ENCODE peak calls at places on chromosomes 16 and 17, in six cellular contexts. V is GM23248, E is upper lobe of right lung, B is heart left ventricle, Y is Peyer's patch, K is HCT116. Z is an unnamed sample. For H3K4me1, the result is how much of the 10 kb centered on the place peaks cover.

GRCh38 chr16:66405057-66405783 is 21.9 kb upstream of the BEAN1 start:
- DNase-seq in V (no peak), E (no peak), B (no peak), Y (no peak), K (no peak), Z (no peak)

GRCh38 chr17:81722184-81723120 is 10.4 kb downstream of the SLC25A10 start:
- DNase-seq in V (peak), E (peak), B (no peak), Y (peak), K (no peak), Z (peak)

GRCh38 chr17:5254414-5254813 is 19.8 kb upstream of the SCIMP start:
- DNase-seq in V (no peak), E (no peak), B (no peak), Y (no peak), K (no peak), Z (no peak)

GRCh38 chr17:67573987-67574657 is 143.6 kb upstream of the NOL11 start:
- DNase-seq in V (no peak), E (no peak), B (no peak), Y (no peak), K (no peak), Z (no peak)

GRCh38 chr17:45311762-45312476 is 4.9 kb downstream of the MAP3K14 start:
- DNase-seq in V (peak), E (peak), B (peak), Y (peak), K (peak), Z (peak)

GRCh38 chr17:57523926-57524634 is 221.0 kb downstream of the CCDC182 start:
- DNase-seq in V (peak), E (peak), B (peak), Y (no peak), K (peak), Z (peak)

GRCh38 chr17:78878871-78879270 is 24.1 kb downstream of the CEP295NL start:
- DNase-seq in V (no peak), E (no peak), B (no peak), Y (no peak), K (no peak), Z (no peak)

GRCh38 chr17:17739388-17740066 is 58.3 kb downstream of the RAI1 start:
- DNase-seq in V (peak), E (no peak), B (no peak), Y (no peak), K (no peak), Z (peak)

GRCh38 chr17:6075050-6075449 is 4.9 kb downstream of the WSCD1 start:
- DNase-seq in V (no peak), E (no peak), B (no peak), Y (no peak), K (no peak), Z (no peak)

GRCh38 chr16:69798466-69798865 is 36.3 kb downstream of the WWP2 start:
- DNase-seq in V (peak), E (peak), B (no peak), Y (no peak), K (no peak), Z (no peak)

GRCh38 chr17:48382989-48383388 is 47.0 kb downstream of the SKAP1 start:
- DNase-seq in V (peak), E (no peak), B (no peak), Y (no peak), K (no peak), Z (no peak)

GRCh38 chr17:56230660-56231059 is 77.4 kb downstream of the ANKFN1 start:
- DNase-seq in V (peak), E (no peak), B (no peak), Y (no peak), K (no peak), Z (no peak)

GRCh38 chr16:88355093-88355388 is 27.7 kb upstream of the ZNF469 start:
- DNase-seq in V (no peak), E (peak), B (no peak), Y (no peak), K (no peak), Z (no peak)

GRCh38 chr16:86228713-86229112 is 281.6 kb upstream of the FOXF1 start:
- DNase-seq in V (no peak), E (no peak), B (no peak), Y (no peak), K (no peak), Z (no peak)

GRCh38 chr16:62034236-62035114 is 1.8 kb downstream of the CDH8 start:
- DNase-seq in V (no peak), E (no peak), B (no peak), Y (no peak), K (no peak), Z (no peak)

GRCh38 chr17:19292377-19292711 is 55.2 kb downstream of the EPN2 start:
- DNase-seq in V (no peak), E (no peak), B (no peak), Y (no peak), K (no peak), Z (no peak)

GRCh38 chr17:68704897-68705296 is 103.7 kb upstream of the FAM20A start:
- DNase-seq in V (peak), E (no peak), B (no peak), Y (no peak), K (no peak), Z (no peak)

GRCh38 chr17:13256545-13256944 is 238.7 kb upstream of the ELAC2 start:
- DNase-seq in V (no peak), E (no peak), B (no peak), Y (no peak), K (no peak), Z (no peak)

GRCh38 chr16:19639986-19640421 is 78.0 kb downstream of the KNOP1 start:
- DNase-seq in V (no peak), E (no peak), B (no peak), Y (no peak), K (no peak), Z (no peak)

GRCh38 chr17:40485851-40486512 is 15.4 kb downstream of the TNS4 start:
- DNase-seq in V (peak), E (no peak), B (peak), Y (peak), K (peak), Z (no peak)

GRCh38 chr16:68786685-68787418 is 49.8 kb downstream of the CDH1 start:
- DNase-seq in V (peak), E (no peak), B (no peak), Y (peak), K (no peak), Z (no peak)

GRCh38 chr16:87936375-87937230 is at the start of gene CA5A:
- DNase-seq in V (no peak), E (no peak), B (no peak), Y (no peak), K (no peak), Z (no peak)

GRCh38 chr16:84548971-84549844 is 44.7 kb upstream of the MEAK7 start:
- DNase-seq in V (no peak), E (no peak), B (no peak), Y (peak), K (no peak), Z (no peak)

GRCh38 chr17:54046570-54046969 is 223.8 kb downstream of the KIF2B start:
- DNase-seq in V (no peak), E (no peak), B (no peak), Y (no peak), K (no peak), Z (no peak)

GRCh38 chr17:74443516-74444296 is 11.8 kb downstream of the GPRC5C start:
- DNase-seq in V (no peak), E (no peak), B (no peak), Y (no peak), K (no peak), Z (no peak)

GRCh38 chr17:64243340-64243739 is 19.7 kb downstream of the TEX2 start:
- DNase-seq in V (no peak), E (no peak), B (no peak), Y (no peak), K (no peak), Z (no peak)

GRCh38 chr17:64242633-64243032 is 20.4 kb downstream of the TEX2 start:
- DNase-seq in V (no peak), E (no peak), B (no peak), Y (no peak), K (no peak), Z (no peak)

GRCh38 chr17:64244165-64244564 is 18.9 kb downstream of the TEX2 start:
- DNase-seq in V (no peak), E (no peak), B (no peak), Y (no peak), K (no peak), Z (no peak)

GRCh38 chr17:64247836-64248235 is 15.2 kb downstream of the TEX2 start:
- DNase-seq in V (no peak), E (no peak), B (no peak), Y (no peak), K (no peak), Z (no peak)

GRCh38 chr17:64245218-64246145 is 17.6 kb downstream of the TEX2 start:
- DNase-seq in V (peak), E (no peak), B (no peak), Y (no peak), K (no peak), Z (no peak)
- H3K4me1 ChIP-seq in V (under half), E (under half), B (under half), Y (under half), K (under half), Z (under half)

GRCh38 chr16:31473300-31474052 is 1.5 kb downstream of the TGFB1I1 start:
- DNase-seq in V (no peak), E (no peak), B (no peak), Y (no peak), K (no peak), Z (no peak)
- H3K4me1 ChIP-seq in V (under half), E (under half), B (under half), Y (half or more), K (under half), Z (half or more)

DNA sequence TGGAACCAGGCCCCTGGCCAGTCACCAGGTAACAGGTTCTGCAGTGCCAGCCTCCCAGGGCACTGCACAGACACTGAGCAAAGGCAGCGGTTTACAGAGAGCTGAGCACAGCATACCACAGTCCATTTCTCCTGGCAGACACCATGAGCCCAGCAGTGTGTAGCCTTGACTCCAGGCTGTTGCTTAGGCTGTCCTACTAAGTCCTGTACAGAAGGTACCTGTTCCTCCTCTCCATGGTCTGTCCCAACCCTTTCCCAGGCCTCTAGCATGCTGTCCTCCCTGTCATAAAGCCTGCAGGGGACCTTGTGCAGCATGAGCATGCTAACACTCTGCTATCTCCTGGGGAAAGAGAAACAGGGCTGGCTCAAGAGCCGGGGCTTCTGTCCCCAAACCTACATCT is 20.0 kb downstream of the ATP6V0D1 start:
- DNase-seq in V (no peak), E (no peak), B (no peak), Y (no peak), K (no peak), Z (no peak)
- H3K4me1 ChIP-seq in V (under half), E (half or more), B (half or more), Y (half or more), K (under half), Z (half or more)

DNA sequence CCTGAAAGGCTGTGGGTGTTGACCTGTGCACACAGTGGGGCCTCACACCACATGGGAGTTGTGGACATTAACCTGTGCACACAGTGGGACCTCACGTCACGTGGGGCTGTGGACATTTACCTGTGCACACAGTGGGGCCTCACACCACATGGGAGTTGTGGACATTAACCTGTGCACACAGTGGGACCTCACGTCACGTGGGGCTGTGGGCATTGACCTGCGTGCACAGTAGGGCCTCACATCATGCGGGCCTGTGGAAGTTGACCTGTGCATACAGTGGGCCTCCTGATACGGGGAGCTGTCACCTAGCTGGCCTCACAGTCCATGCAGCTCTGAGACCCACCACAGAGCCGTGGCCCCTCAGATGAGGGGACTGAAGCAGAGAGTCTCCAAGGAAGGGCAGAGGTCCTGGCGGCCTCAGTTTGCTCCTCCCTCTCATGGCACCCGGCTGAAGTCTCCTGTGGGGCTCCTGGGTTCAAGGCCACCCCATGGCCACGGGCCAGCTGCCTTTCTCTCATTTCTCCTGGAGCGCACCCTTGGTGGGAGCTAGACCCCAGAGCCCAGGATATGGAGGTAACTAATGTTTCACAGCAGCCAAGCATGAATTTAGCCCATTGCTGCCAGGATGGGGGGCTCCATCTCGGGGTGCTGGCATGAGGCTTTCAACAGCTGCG is 21.0 kb downstream of the CACNA1H start:
- DNase-seq in V (no peak), E (no peak), B (no peak), Y (no peak), K (no peak), Z (no peak)
- H3K4me1 ChIP-seq in V (under half), E (under half), B (under half), Y (under half), K (under half), Z (under half)

GRCh38 chr16:15572329-15573001 is 70.5 kb downstream of the MARF1 start:
- DNase-seq in V (peak), E (no peak), B (no peak), Y (no peak), K (no peak), Z (no peak)
- H3K4me1 ChIP-seq in V (under half), E (under half), B (under half), Y (under half), K (under half), Z (under half)

Z was measured in stomach.